ENCODE peak calls at places on chromosomes 7 and 10, in five cellular contexts. F is upper lobe of left lung, Z is K562, J is HepG2, L is stomach. N is an unnamed sample.

GRCh38 chr10:126104767-126105166 is 208.4 kb downstream of the FANK1 start:
- DNase-seq in F (no peak), Z (no peak), J (no peak), L (no peak), N (no peak)

GRCh38 chr10:22320591-22321155 is at the start of gene BMI1:
- DNase-seq in F (peak; percentile 83), Z (peak; percentile 81), J (peak; percentile 63), L (peak; percentile 72), N (peak; percentile 97)

GRCh38 chr7:2560175-2560695 is 1.5 kb downstream of the IQCE start:
- DNase-seq in F (no peak), Z (no peak), J (no peak), L (no peak), N (no peak)

GRCh38 chr7:4058158-4058557 is 623.9 kb upstream of the FOXK1 start:
- DNase-seq in F (no peak), Z (no peak), J (no peak), L (no peak), N (no peak)

GRCh38 chr7:87566311-87566710 is 34.4 kb downstream of the ABCB1 start:
- DNase-seq in F (no peak), Z (no peak), J (no peak), L (no peak), N (no peak)

GRCh38 chr10:21989453-21990154 is 13.9 kb downstream of the DNAJC1 start:
- DNase-seq in F (peak; percentile 52), Z (peak; percentile 31), J (peak; percentile 53), L (peak; percentile 42), N (no peak)

GRCh38 chr10:131033166-131034085 is 278.1 kb downstream of the TCERG1L start:
- DNase-seq in F (no peak), Z (no peak), J (no peak), L (peak; percentile 19), N (no peak)

GRCh38 chr7:105589221-105590077 is 8.2 kb upstream of the EFCAB10 start:
- DNase-seq in F (peak; percentile 34), Z (no peak), J (peak; percentile 66), L (peak; percentile 40), N (no peak)

GRCh38 chr7:66628361-66629221 is at the start of gene KCTD7:
- DNase-seq in F (peak; percentile 99), Z (peak; percentile 99), J (peak; percentile 91), L (peak; percentile 98), N (peak; percentile 100)

GRCh38 chr7:66627876-66628360 is 763 bp upstream of the KCTD7 start:
- DNase-seq in F (peak; percentile 43), Z (no peak), J (peak; percentile 34), L (no peak), N (peak; percentile 93)

GRCh38 chr7:66629222-66629658 is 559 bp downstream of the KCTD7 start:
- DNase-seq in F (no peak), Z (peak; percentile 81), J (no peak), L (peak; percentile 27), N (no peak)

GRCh38 chr7:66626236-66626957 is 2.3 kb upstream of the KCTD7 start:
- DNase-seq in F (no peak), Z (no peak), J (peak; percentile 55), L (no peak), N (no peak)

DNA sequence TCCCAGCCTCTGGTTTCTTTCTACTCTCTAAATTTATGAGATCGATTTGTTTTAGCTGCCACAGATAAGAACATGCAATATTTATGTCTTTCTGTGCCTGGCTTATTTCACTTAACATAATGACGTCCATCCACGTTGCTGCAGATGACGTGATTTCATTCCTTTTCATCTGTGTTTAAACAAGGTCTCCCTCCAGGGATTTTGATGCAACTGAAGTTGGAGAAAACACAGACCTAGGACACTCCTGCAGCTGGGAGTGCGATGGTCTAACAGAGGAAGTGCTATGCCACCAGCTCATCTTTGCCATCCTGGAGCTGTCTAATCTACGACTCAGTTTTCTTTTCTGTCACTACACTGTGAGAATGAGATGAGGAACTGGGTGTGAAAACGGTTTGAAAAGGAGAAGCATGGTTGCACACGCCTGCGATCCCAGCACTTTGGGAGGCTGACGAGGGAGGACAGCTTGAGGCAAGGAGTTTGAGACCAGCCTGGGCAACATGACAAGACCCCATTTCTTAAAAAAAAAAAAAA is 1.5 kb upstream of the KCTD7 start:
- DNase-seq in F (peak; percentile 22), Z (no peak), J (no peak), L (no peak), N (no peak)
- TF ChIP-seq EP300 in F (no peak), Z (no peak), J (no peak), L (peak; percentile 89), N (peak; percentile 57)

GRCh38 chr10:3757638-3758490 is 27.1 kb downstream of the KLF6 start:
- DNase-seq in F (no peak), Z (no peak), J (no peak), L (no peak), N (no peak)
- TF ChIP-seq POLR2AphosphoS5 in F (no peak), Z (no peak), J (no peak), L (no peak), N (no peak)

DNA sequence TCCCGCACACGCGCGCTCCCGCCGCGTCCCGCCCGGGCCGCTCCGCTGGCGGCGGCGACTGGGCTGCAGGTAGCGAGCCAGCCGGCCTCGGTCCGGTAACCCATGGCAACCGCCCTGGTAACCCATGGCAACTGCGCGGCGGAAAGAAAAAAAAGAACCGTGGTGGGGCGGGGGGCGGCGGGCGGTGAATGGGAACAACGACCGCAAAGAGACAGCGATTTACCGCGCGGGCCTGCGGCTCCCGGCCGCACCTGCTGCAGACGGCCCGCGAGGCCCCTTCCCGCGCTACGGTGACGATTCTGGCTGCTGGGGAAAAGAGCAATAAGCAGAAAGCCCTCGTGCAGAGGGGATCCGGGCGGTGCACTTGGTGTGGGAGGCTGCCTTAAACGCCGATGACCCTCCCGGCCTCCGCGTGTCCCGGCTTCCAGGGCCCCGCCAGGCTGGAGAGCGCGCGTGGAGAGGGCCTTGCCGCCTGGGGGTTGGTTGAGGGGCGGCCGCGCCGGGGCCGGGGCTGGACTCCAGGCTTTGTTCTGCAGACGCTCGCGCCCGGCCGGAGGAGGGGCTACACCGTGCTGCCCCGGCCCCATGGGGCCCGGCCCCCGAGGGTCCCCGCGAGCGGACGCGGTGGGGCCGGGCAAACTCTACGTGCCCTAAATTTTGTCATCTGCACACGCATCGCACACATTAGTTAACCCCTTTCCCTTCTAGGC is 84.7 kb downstream of the SNX10 start:
- DNase-seq in F (peak; percentile 23), Z (no peak), J (peak; percentile 23), L (no peak), N (no peak)
- TF ChIP-seq EP300 in F (no peak), Z (no peak), J (no peak), L (no peak), N (no peak)

GRCh38 chr10:132577350-132578005 is 39.9 kb downstream of the INPP5A start:
- DNase-seq in F (no peak), Z (no peak), J (peak; percentile 32), L (peak; percentile 67), N (no peak)
- TF ChIP-seq POLR2AphosphoS5 in F (no peak), Z (no peak), J (no peak), L (no peak), N (no peak)

GRCh38 chr7:50446542-50446960 is 3.6 kb downstream of the FIGNL1 start:
- DNase-seq in F (peak; percentile 60), Z (no peak), J (peak; percentile 39), L (no peak), N (no peak)
- TF ChIP-seq EP300 in F (peak; percentile 76), Z (no peak), J (peak; percentile 59), L (no peak), N (no peak)